ENCODE peak calls at places on chromosomes 2 and 18, in ten cellular contexts. V is NCI-H1417 treated with DMSO at 0.1 percent for 48 hours; L is brain microvascular endothelial cell; T is left colon; N is left lung; H is activated CD8-positive, alpha-beta memory T cell treated with anti-CD3 and anti-CD28 coated beads, Interleukin-2, amount 50 U/mL, for 48 hours; B is DMS153; J is HT1080; U is T-helper 17 cell; Q is heart left ventricle. M is an unnamed sample.

GRCh38 chr2:75607988-75608683 is 38.4 kb upstream of the MRPL19 start:
- DNase-seq in V (no peak), L (no peak), T (no peak), N (no peak), H (no peak), B (no peak), J (no peak), U (no peak), Q (no peak), M (no peak)

GRCh38 chr2:170201262-170201661 is 23.3 kb downstream of the MYO3B start:
- DNase-seq in V (no peak), L (no peak), T (no peak), N (no peak), H (no peak), B (no peak), J (no peak), U (no peak), Q (no peak), M (no peak)

GRCh38 chr2:64792995-64793639 is 139.4 kb upstream of the SERTAD2 start:
- DNase-seq in V (no peak), L (peak), T (no peak), N (no peak), H (no peak), B (no peak), J (peak), U (no peak), Q (no peak), M (no peak)

GRCh38 chr18:12769136-12769535 is 66.3 kb downstream of the PSMG2 start:
- DNase-seq in V (no peak), L (no peak), T (no peak), N (no peak), H (no peak), B (no peak), J (no peak), U (no peak), Q (no peak), M (no peak)

GRCh38 chr2:217289153-217289908 is 429.5 kb upstream of the TNP1 start:
- DNase-seq in V (peak), L (no peak), T (no peak), N (no peak), H (no peak), B (no peak), J (no peak), U (no peak), Q (no peak), M (no peak)

GRCh38 chr2:1804865-1805264 is 60.5 kb upstream of the PXDN start:
- DNase-seq in V (no peak), L (no peak), T (no peak), N (peak), H (no peak), B (no peak), J (no peak), U (no peak), Q (no peak), M (no peak)

GRCh38 chr2:112033600-112033999 is 21.5 kb upstream of the TMEM87B start:
- DNase-seq in V (no peak), L (peak), T (no peak), N (no peak), H (no peak), B (no peak), J (peak), U (no peak), Q (no peak), M (no peak)

GRCh38 chr2:42753188-42753813 is 10.6 kb downstream of the OXER1 start:
- DNase-seq in V (no peak), L (no peak), T (no peak), N (no peak), H (no peak), B (no peak), J (no peak), U (no peak), Q (no peak), M (no peak)

GRCh38 chr18:25675123-25675850 is 323.3 kb upstream of the ZNF521 start:
- DNase-seq in V (no peak), L (no peak), T (no peak), N (no peak), H (no peak), B (no peak), J (no peak), U (no peak), Q (no peak), M (no peak)

GRCh38 chr2:77725045-77725444 is 202.9 kb upstream of the LRRTM4 start:
- DNase-seq in V (no peak), L (no peak), T (no peak), N (no peak), H (no peak), B (no peak), J (no peak), U (no peak), Q (no peak), M (no peak)

GRCh38 chr2:233953106-233953801 is 36.1 kb downstream of the TRPM8 start:
- DNase-seq in V (peak), L (no peak), T (no peak), N (no peak), H (no peak), B (peak), J (no peak), U (no peak), Q (no peak), M (no peak)

GRCh38 chr2:223072826-223073225 is 20.8 kb downstream of the KCNE4 start:
- DNase-seq in V (no peak), L (no peak), T (no peak), N (no peak), H (no peak), B (no peak), J (no peak), U (no peak), Q (no peak), M (no peak)

GRCh38 chr2:95039410-95039809 is 13.9 kb downstream of the MAL start:
- DNase-seq in V (no peak), L (no peak), T (no peak), N (no peak), H (no peak), B (no peak), J (no peak), U (no peak), Q (no peak), M (no peak)

GRCh38 chr18:28030458-28030857 is 146.5 kb downstream of the CDH2 start:
- DNase-seq in V (no peak), L (no peak), T (no peak), N (no peak), H (no peak), B (no peak), J (no peak), U (no peak), Q (no peak), M (no peak)

GRCh38 chr18:58228762-58229161 is 184.7 kb downstream of the NEDD4L start:
- DNase-seq in V (no peak), L (no peak), T (no peak), N (no peak), H (no peak), B (no peak), J (no peak), U (no peak), Q (no peak), M (no peak)

M was measured in pancreas.